ENCODE peak calls at places on chromosomes 3 and 15, in five cellular contexts. O, K, H, N and L are unnamed samples.

GRCh38 chr3:85567074-85567676 is 608.4 kb downstream of the CADM2 start:
- DNase-seq in N (peak; percentile 55), O (no peak), H (peak; percentile 23), K (peak; percentile 1), L (no peak)

GRCh38 chr15:33194237-33194636 is 277 bp downstream of the FMN1 start:
- DNase-seq in K (no peak), H (no peak), O (no peak), N (no peak), L (no peak)

GRCh38 chr3:132461544-132461943 is 44.2 kb downstream of the DNAJC13 start:
- DNase-seq in N (peak; percentile 43), O (no peak), H (no peak), K (no peak), L (no peak)

GRCh38 chr3:39707314-39707909 is 102.0 kb upstream of the MYRIP start:
- DNase-seq in N (peak; percentile 75), O (no peak), K (peak; percentile 27), H (no peak), L (no peak)

GRCh38 chr15:50676799-50677483 is 9.7 kb downstream of the TRPM7 start:
- DNase-seq in N (peak; percentile 72), K (peak; percentile 22), H (no peak), O (no peak), L (no peak)

GRCh38 chr15:54609152-54609551 is 587.6 kb downstream of the RSL24D1 start:
- DNase-seq in H (no peak), K (no peak), N (no peak), O (no peak), L (no peak)

GRCh38 chr15:69869881-69870465 is 227.7 kb downstream of the TLE3 start:
- DNase-seq in H (no peak), K (no peak), O (no peak), N (no peak), L (peak; percentile 7)

GRCh38 chr3:47421741-47422649 is 41.2 kb downstream of the PTPN23 start:
- DNase-seq in N (peak; percentile 59), H (peak; percentile 68), K (peak; percentile 86), O (no peak), L (no peak)

GRCh38 chr15:89419370-89419984 is 76.9 kb downstream of the RHCG start:
- DNase-seq in N (peak; percentile 67), O (no peak), H (peak; percentile 40), K (no peak), L (no peak)

GRCh38 chr3:118204052-118204451 is 830.6 kb downstream of the IGSF11 start:
- DNase-seq in O (no peak), N (no peak), H (no peak), K (no peak), L (no peak)

GRCh38 chr3:139561959-139562676 is 22.6 kb upstream of the RBP1 start:
- DNase-seq in H (no peak), N (peak; percentile 12), O (peak; percentile 55), K (peak; percentile 70), L (peak; percentile 28)

GRCh38 chr3:16587047-16587702 is 18.0 kb downstream of the DAZL start:
- DNase-seq in O (no peak), H (no peak), N (no peak), K (no peak), L (no peak)

GRCh38 chr15:64009798-64010241 is 36.5 kb downstream of the DAPK2 start:
- DNase-seq in N (peak; percentile 71), H (no peak), O (peak; percentile 60), K (peak; percentile 34), L (no peak)

GRCh38 chr3:13109516-13109915 is 36.3 kb upstream of the IQSEC1 start:
- DNase-seq in K (no peak), H (no peak), N (no peak), O (no peak), L (no peak)

GRCh38 chr3:98577178-98577895 is 16.1 kb downstream of the CPOX start:
- DNase-seq in H (no peak), N (peak; percentile 61), K (no peak), O (peak; percentile 63), L (no peak)

GRCh38 chr3:53796161-53796560 is 50.1 kb downstream of the CHDH start:
- DNase-seq in K (peak; percentile 59), O (no peak), H (peak; percentile 67), N (no peak), L (no peak)

GRCh38 chr3:112633757-112634156 is 7.2 kb downstream of the CCDC80 start:
- DNase-seq in N (peak; percentile 51), H (no peak), K (no peak), O (no peak), L (peak; percentile 43)

GRCh38 chr15:98901438-98901837 is 106.2 kb downstream of the PGPEP1L start:
- DNase-seq in K (no peak), O (no peak), N (no peak), H (no peak), L (no peak)

GRCh38 chr3:11591401-11592266 is 52.1 kb downstream of the VGLL4 start:
- DNase-seq in H (peak; percentile 57), K (no peak), N (peak; percentile 86), O (peak; percentile 74), L (no peak)

GRCh38 chr3:11593318-11594034 is 50.2 kb downstream of the VGLL4 start:
- DNase-seq in O (no peak), H (no peak), K (no peak), N (no peak), L (no peak)

GRCh38 chr3:11589706-11590105 is 54.0 kb downstream of the VGLL4 start:
- DNase-seq in H (no peak), N (no peak), K (no peak), O (no peak), L (no peak)

GRCh38 chr3:11591006-11591360 is 52.7 kb downstream of the VGLL4 start:
- DNase-seq in K (no peak), O (no peak), N (peak; percentile 78), H (no peak), L (no peak)

DNA sequence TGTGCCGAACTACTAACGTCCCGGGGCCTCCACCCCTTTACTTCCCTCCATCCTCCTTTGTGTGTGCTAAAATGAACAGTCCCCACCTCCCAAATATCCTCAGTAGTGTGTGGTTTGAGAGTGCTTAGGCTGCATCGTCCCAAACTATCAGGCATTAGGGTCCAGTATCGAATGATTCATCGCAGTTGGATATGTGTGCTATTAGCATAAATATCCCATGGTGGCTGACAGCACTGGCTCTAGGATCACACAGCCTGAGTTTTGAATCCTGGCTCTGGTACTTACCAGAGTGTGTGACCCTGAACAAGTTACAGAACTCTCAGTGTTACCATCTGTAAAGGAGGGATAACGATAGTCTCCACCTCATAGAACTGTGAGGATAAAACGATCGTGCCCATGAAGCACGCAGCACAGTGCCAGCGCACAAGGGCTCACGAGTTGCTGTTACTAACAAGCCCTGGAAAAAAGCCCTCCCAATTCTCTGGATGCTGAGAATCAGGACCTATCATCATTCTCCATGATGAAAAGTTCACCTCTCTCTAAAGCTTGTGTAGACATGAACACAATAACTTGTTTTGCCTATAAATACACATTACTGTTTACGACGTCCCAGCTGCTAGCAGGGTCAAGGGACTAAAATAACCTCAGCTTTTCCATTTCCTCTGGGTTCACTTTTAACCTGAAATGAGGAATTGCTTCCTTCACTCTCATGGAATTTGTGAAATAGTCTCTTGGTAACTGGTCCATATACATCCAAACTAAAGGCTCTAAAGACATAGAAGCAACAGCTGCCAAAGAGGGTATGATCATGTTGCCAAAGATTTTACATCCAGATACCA is 51.0 kb downstream of the VGLL4 start:
- DNase-seq in O (no peak), K (no peak), N (peak; percentile 56), H (no peak), L (no peak)
- H3K4me3 ChIP-seq in O (no peak overlapping the region), K (no peak overlapping the region), N (no peak overlapping the region), H (peak overlapping the region; percentile 26), L (no peak overlapping the region)

DNA sequence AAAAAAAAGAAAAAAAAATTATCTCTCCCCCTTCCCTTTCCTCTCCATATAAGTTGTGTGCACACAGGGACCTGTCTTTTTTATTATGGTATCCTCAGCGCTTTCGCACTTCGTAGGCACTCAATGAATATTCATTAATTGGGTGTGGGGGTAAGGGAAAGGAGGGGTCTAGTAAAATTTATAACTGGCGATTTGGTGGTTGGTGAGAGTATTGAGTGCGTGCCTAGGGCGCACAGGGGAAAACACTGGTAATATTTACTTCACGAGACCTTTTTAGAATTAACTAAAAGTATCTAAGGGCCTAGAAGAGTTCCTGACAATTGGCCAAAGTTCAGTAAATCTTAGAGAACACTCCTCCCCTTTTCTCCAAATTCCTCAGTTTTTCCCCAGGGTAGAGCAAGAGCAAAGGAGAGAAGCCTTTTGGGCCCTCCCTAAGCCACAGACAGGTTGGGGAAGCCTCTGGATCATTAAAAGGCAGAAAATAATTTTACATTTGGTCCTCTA is 25.7 kb downstream of the TYRO3 start:
- DNase-seq in O (no peak), K (no peak), N (no peak), H (no peak), L (no peak)
- H3K4me3 ChIP-seq in O (no peak overlapping the region), K (no peak overlapping the region), N (peak overlapping the region; percentile 42), H (peak overlapping the region; percentile 68), L (no peak overlapping the region)

DNA sequence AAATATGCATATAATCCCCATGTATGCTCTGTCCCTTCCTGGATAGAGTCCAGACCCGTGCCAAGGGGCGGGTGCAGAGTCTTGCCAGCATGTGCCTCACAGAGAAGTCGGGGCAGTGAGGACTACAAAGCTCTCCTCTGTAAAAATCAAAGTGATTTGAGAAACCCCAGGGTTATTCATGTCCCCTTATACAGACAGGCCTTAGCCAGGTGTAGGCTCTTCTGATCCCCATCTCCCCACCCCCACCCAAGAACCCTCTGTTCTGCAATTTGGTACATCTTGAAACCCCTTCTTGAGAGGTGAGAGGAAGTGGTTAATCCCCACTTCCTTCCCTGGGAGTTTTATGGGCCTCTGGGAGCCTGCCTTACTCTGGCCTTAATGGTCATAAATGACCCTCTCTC is 24.7 kb downstream of the TRIM71 start:
- DNase-seq in N (no peak), K (no peak), O (no peak), H (no peak), L (no peak)
- H3K4me3 ChIP-seq in N (no peak overlapping the region), K (no peak overlapping the region), O (no peak overlapping the region), H (no peak overlapping the region), L (no peak overlapping the region)

GRCh38 chr15:96336643-96337353 is 6.3 kb downstream of the NR2F2 start:
- DNase-seq in K (no peak), O (no peak), H (no peak), N (peak; percentile 28), L (no peak)
- H3K4me3 ChIP-seq in K (peak overlapping the region; percentile 33), O (peak overlapping the region; percentile 90), H (peak overlapping the region; percentile 88), N (peak overlapping the region; percentile 80), L (peak overlapping the region; percentile 73)

GRCh38 chr3:115623414-115623868 is at the start of gene GAP43:
- DNase-seq in K (peak; percentile 4), H (peak; percentile 25), N (peak; percentile 92), O (no peak), L (no peak)
- H3K4me3 ChIP-seq in K (no peak within 1 kb of the TSS), H (peak within 1 kb of the TSS; percentile 53), N (peak within 1 kb of the TSS; percentile 52), O (no peak within 1 kb of the TSS), L (no peak within 1 kb of the TSS)

DNA sequence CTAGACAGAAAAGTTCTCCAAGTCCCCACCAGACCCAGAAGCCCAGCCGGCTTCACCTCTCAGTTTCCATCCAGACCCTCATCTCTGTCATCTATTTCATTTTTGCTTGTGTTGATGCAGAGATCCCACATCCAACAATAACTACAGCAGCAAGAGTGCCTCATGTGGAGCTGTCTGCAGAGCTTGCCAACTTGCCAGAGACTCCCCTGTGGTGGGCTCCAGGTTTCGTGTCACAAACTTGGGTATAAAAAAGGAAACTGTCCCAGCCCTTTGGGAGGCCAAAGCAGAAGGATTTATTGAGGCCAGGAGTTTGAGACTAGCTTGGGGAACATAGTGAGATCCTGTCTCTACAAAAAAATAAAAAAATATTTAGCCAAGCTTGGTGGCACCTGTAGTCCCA is 182.4 kb upstream of the ATP10A start:
- DNase-seq in O (no peak), H (no peak), K (no peak), N (no peak), L (no peak)
- H3K4me3 ChIP-seq in O (no peak overlapping the region), H (no peak overlapping the region), K (no peak overlapping the region), N (no peak overlapping the region), L (no peak overlapping the region)